ENCODE peak calls at places on chromosomes 13 and 19, in nine cellular contexts. Y is Peyer's patch, F is endodermal cell, S is upper lobe of right lung, E is right lobe of liver, J is OCI-LY7, D is lower lobe of right lung, K is psoas muscle, A is PC-3. G is an unnamed sample. For H3K36me3 and H3K9me3, the result is how much of the 10 kb centered on the place peaks cover.

GRCh38 chr13:50412046-50412617 is 396.9 kb downstream of the KCNRG start:
- DNase-seq in F (no peak), Y (no peak), E (no peak), S (no peak), J (no peak), A (peak), K (no peak), D (no peak), G (no peak)

GRCh38 chr19:11174336-11174735 is 18.8 kb upstream of the SPC24 start:
- DNase-seq in A (no peak), E (no peak), F (no peak), J (no peak), K (no peak), Y (no peak), D (no peak), S (no peak), G (no peak)

GRCh38 chr13:110131424-110131823 is 175.5 kb downstream of the COL4A1 start:
- DNase-seq in J (no peak), K (no peak), F (no peak), E (no peak), S (no peak), A (no peak), D (no peak), Y (no peak), G (no peak)

GRCh38 chr13:37306778-37307544 is 201.5 kb upstream of the CSNK1A1L start:
- DNase-seq in F (no peak), S (no peak), K (no peak), A (peak), J (no peak), Y (no peak), E (no peak), D (no peak), G (no peak)

GRCh38 chr13:98575876-98576214 is 1.1 kb downstream of the STK24 start:
- DNase-seq in D (no peak), S (no peak), J (peak), E (no peak), A (no peak), K (no peak), Y (no peak), F (no peak), G (no peak)

GRCh38 chr13:113472355-113473025 is 18.0 kb downstream of the DCUN1D2 start:
- DNase-seq in Y (no peak), E (no peak), D (no peak), F (no peak), S (no peak), K (no peak), A (no peak), J (no peak), G (no peak)

GRCh38 chr19:3942790-3943409 is 10.0 kb downstream of the NMRK2 start:
- DNase-seq in K (peak), F (peak), J (no peak), S (no peak), Y (no peak), A (peak), E (no peak), D (no peak), G (peak)

GRCh38 chr19:47613165-47614146 is 4.5 kb downstream of the BICRA start:
- DNase-seq in E (no peak), A (no peak), K (no peak), F (peak), D (no peak), S (no peak), J (no peak), Y (no peak), G (no peak)

GRCh38 chr19:43749898-43750297 is 4.9 kb downstream of the SMG9 start:
- DNase-seq in J (no peak), A (no peak), D (no peak), E (no peak), Y (no peak), K (no peak), S (no peak), F (no peak), G (no peak)
- H3K36me3 ChIP-seq in J (half or more), A (under half), D (half or more), E (under half), Y (under half), K (half or more), S (half or more), F (under half), G (half or more)

GRCh38 chr13:27500806-27501534 is 50.6 kb upstream of the MTIF3 start:
- DNase-seq in S (no peak), E (no peak), F (no peak), D (no peak), J (no peak), K (no peak), A (no peak), Y (no peak), G (no peak)

GRCh38 chr13:27493981-27494380 is 43.6 kb upstream of the MTIF3 start:
- DNase-seq in F (no peak), S (no peak), Y (no peak), A (no peak), J (no peak), E (no peak), K (no peak), D (no peak), G (no peak)

GRCh38 chr13:27496006-27496405 is 45.6 kb upstream of the MTIF3 start:
- DNase-seq in K (no peak), E (no peak), Y (no peak), F (no peak), D (no peak), S (no peak), J (no peak), A (no peak), G (no peak)

DNA sequence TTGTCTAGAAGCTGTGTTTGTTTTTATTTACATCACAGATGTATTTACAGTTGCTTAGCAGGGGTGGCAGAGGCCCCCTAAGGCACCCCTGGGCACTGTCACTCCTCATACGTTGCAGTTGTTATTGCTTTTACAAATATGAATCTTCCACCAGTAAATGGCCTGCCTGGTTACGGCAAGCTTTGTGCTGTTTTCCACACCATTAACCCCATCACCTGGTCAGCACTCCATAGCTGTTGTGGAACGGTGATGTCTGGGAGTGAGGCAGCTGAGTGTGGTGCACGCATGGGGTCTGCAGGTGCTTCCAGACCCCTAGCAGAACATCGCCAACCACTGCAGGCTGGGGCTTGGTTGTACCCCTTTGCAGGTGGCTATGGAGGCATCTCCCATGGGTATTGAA is 46.5 kb upstream of the MTIF3 start:
- DNase-seq in A (no peak), K (no peak), S (no peak), D (no peak), Y (no peak), J (no peak), F (no peak), E (no peak), G (no peak)
- H3K9me3 ChIP-seq in A (under half), K (under half), S (under half), D (under half), Y (under half), J (under half), F (under half), E (under half), G (under half)

GRCh38 chr19:7535035-7535992 is at the start of gene PNPLA6:
- DNase-seq in D (peak), K (peak), Y (peak), S (peak), F (peak), A (peak), E (peak), J (peak), G (peak)

GRCh38 chr19:7535993-7536685 is 622 bp downstream of the PNPLA6 start:
- DNase-seq in E (no peak), Y (no peak), D (peak), F (peak), A (no peak), J (no peak), K (no peak), S (no peak), G (no peak)

GRCh38 chr19:7534531-7534980 is 961 bp upstream of the PNPLA6 start:
- DNase-seq in D (peak), F (peak), Y (peak), E (peak), J (peak), A (peak), K (peak), S (no peak), G (peak)

GRCh38 chr19:7533281-7533819 is 2.2 kb upstream of the PNPLA6 start:
- DNase-seq in E (no peak), K (peak), A (no peak), J (no peak), D (peak), F (peak), S (peak), Y (peak), G (peak)

DNA sequence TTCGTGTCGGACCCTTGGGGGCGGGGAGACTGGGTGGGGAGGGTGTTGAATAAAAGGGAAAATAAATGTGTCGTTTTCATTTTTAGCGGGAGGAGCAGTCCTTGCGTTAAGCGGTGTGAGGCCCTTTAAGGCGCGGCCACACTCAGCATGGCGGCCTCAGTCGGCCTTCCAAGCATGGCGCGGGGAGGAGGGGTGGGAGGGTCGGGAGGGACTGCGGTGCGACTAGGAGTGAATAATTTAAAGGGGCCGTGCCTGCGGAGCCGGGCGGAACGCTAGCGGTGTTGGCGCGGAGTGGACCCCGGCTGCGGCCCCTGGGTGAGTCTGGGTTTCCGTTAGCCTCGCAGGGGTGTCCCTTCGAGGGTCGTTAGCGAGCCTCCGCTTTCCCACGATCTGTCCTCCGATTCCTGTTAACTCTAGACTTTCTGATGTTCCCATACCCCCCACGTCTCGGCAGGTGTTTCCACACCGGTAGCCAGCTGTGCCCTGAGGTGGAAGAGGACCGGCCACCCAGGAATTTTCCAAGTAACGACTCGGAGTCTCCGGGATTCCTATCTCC is 1.5 kb upstream of the PNPLA6 start:
- DNase-seq in A (peak), S (peak), K (peak), D (peak), E (peak), F (peak), Y (peak), J (peak), G (peak)
- H3K36me3 ChIP-seq in A (under half), S (under half), K (half or more), D (half or more), E (under half), F (under half), Y (under half), J (under half), G (under half)

GRCh38 chr19:22446605-22447004 is 24.5 kb upstream of the ZNF98 start:
- DNase-seq in A (no peak), D (no peak), Y (no peak), J (no peak), E (no peak), F (no peak), K (no peak), S (no peak), G (no peak)
- H3K9me3 ChIP-seq in A (under half), D (under half), Y (under half), J (under half), E (under half), F (half or more), K (under half), S (under half), G (half or more)

GRCh38 chr13:25169356-25169755 is 2.7 kb downstream of the AMER2 start:
- DNase-seq in K (no peak), Y (no peak), A (no peak), E (no peak), F (no peak), D (no peak), J (no peak), S (no peak), G (no peak)

GRCh38 chr13:25171170-25171516 is 945 bp downstream of the AMER2 start:
- DNase-seq in S (no peak), D (no peak), F (no peak), A (no peak), E (no peak), J (no peak), K (no peak), Y (no peak), G (no peak)

GRCh38 chr13:25168800-25169199 is 3.3 kb downstream of the AMER2 start:
- DNase-seq in F (no peak), E (no peak), J (no peak), A (no peak), Y (no peak), K (no peak), D (no peak), S (no peak), G (no peak)

GRCh38 chr13:25170554-25171107 is 1.5 kb downstream of the AMER2 start:
- DNase-seq in E (no peak), Y (no peak), K (no peak), J (no peak), S (no peak), A (no peak), D (no peak), F (peak), G (no peak)

GRCh38 chr13:25169951-25170553 is 2.0 kb downstream of the AMER2 start:
- DNase-seq in S (no peak), F (no peak), D (no peak), A (no peak), Y (no peak), K (no peak), E (no peak), J (no peak), G (no peak)
- H3K36me3 ChIP-seq in S (under half), F (under half), D (under half), A (under half), Y (under half), K (under half), E (under half), J (under half), G (under half)

GRCh38 chr19:52120286-52120685 is 19.5 kb downstream of the ZNF616 start:
- DNase-seq in Y (no peak), D (no peak), A (no peak), J (no peak), E (no peak), F (no peak), K (no peak), S (no peak), G (no peak)
- H3K9me3 ChIP-seq in Y (under half), D (half or more), A (half or more), J (half or more), E (under half), F (half or more), K (half or more), S (half or more), G (under half)

DNA sequence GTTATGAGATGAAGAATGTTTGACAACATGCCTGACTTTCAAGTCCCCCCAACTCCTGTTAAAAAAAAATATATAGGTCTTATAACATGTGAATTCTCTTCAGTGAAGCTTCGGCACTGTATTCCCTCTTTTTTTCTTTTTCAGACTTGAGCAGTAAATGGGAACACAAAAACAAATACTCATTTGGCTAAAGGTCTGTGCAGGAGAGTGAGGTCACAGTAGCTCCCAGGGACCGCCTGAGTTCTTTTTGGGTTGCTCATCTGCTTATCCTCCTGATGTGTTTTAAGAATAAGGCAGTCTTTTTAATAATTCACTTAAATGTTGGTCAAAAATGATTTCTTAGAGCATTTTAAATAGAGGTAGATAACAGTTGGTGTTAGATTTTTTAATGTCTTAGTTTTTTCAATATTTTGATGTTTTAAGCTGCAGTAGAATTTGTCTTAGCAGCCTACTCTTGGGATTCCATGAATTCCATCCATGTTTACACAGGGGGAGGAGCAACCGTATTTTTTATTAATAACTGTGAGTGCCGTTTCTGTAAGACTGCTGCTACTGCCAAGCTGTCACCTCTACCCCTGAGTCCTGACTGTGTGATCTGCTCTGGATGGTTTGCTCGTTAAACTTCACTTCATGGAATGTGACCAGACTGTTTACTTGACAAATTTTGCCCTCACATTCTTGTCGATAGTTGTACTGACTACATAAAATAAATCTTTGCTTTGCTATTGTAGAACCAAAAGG is 14.9 kb downstream of the HNRNPM start:
- DNase-seq in F (no peak), E (no peak), A (peak), D (no peak), J (no peak), Y (no peak), K (no peak), S (no peak), G (no peak)
- H3K36me3 ChIP-seq in F (half or more), E (under half), A (half or more), D (half or more), J (half or more), Y (under half), K (under half), S (under half), G (under half)

GRCh38 chr19:34979819-34980640 is 16.0 kb upstream of the ZNF792 start:
- DNase-seq in F (no peak), Y (no peak), J (no peak), S (no peak), E (peak), A (no peak), D (peak), K (peak), G (no peak)

GRCh38 chr19:34972163-34972705 is 8.2 kb upstream of the ZNF792 start:
- DNase-seq in A (no peak), E (peak), F (peak), D (peak), S (no peak), K (no peak), J (no peak), Y (no peak), G (no peak)

GRCh38 chr19:34976611-34977010 is 12.6 kb upstream of the ZNF792 start:
- DNase-seq in J (no peak), K (no peak), E (peak), F (peak), D (peak), Y (no peak), A (no peak), S (no peak), G (no peak)

GRCh38 chr19:34974631-34975030 is 10.6 kb upstream of the ZNF792 start:
- DNase-seq in A (no peak), F (no peak), Y (no peak), E (no peak), D (no peak), S (no peak), K (no peak), J (no peak), G (no peak)

GRCh38 chr19:34975056-34975455 is 11.0 kb upstream of the ZNF792 start:
- DNase-seq in Y (no peak), E (peak), A (no peak), J (no peak), F (peak), D (no peak), S (no peak), K (no peak), G (no peak)
- H3K9me3 ChIP-seq in Y (under half), E (under half), A (under half), J (under half), F (under half), D (under half), S (under half), K (under half), G (under half)